ENCODE peak calls at places on chromosome 19, in six cellular contexts. K, W, X, T, B and M are unnamed samples.

GRCh38 chr19:49133621-49134454 is 14.5 kb downstream of the PPFIA3 start:
- DNase-seq in K (no peak), W (no peak), X (peak; percentile 81), T (no peak), B (no peak), M (no peak)

GRCh38 chr19:11560404-11560988 is 1.5 kb upstream of the ELOF1 start:
- DNase-seq in K (no peak), W (peak; percentile 83), X (peak; percentile 96), T (no peak), B (peak; percentile 80), M (peak; percentile 46)

GRCh38 chr19:48859711-48860572 is 8.5 kb downstream of the PLEKHA4 start:
- DNase-seq in K (peak; percentile 78), W (no peak), X (peak; percentile 99), T (no peak), B (no peak), M (no peak)

GRCh38 chr19:12779162-12779993 is 4.0 kb upstream of the HOOK2 start:
- DNase-seq in K (no peak), W (no peak), X (peak; percentile 79), T (no peak), B (peak; percentile 61), M (no peak)

GRCh38 chr19:34193439-34193838 is 21.1 kb downstream of the LSM14A start:
- DNase-seq in K (no peak), W (no peak), X (no peak), T (no peak), B (no peak), M (no peak)

GRCh38 chr19:4749870-4750269 is 26.2 kb upstream of the DPP9 start:
- DNase-seq in K (no peak), W (no peak), X (no peak), T (no peak), B (no peak), M (no peak)

GRCh38 chr19:51188227-51188559 is 36.7 kb upstream of the CD33 start:
- DNase-seq in K (no peak), W (no peak), X (no peak), T (no peak), B (no peak), M (no peak)

GRCh38 chr19:5149930-5150329 is 181.0 kb downstream of the KDM4B start:
- DNase-seq in K (no peak), W (no peak), X (no peak), T (no peak), B (no peak), M (no peak)

GRCh38 chr19:11798391-11799296 is at the start of gene ZNF491:
- DNase-seq in K (peak; percentile 90), W (no peak), X (peak; percentile 79), T (peak; percentile 75), B (peak; percentile 87), M (peak; percentile 95)

GRCh38 chr19:7682175-7682855 is 1.7 kb downstream of the TRAPPC5 start:
- DNase-seq in K (no peak), W (no peak), X (no peak), T (no peak), B (no peak), M (no peak)

DNA sequence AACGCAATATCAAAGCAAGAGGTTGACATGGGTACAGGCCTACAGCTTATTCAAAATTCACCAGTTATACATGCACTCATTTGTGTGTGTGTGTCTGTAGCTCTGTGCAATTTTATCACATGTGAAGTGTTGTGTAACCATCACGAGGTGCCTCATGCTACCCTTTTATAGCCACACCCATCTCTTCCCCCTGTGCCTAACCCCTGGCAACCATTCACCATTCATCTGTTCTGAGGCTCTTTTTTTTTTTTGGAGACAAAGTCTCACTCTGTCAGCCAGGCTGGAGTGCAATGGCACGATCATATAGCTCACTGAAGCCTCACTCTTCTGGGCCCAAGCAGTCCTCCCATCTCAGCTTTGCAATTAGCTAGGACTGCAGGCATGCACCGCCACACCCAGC is 78.4 kb downstream of the DPF1 start:
- DNase-seq in K (no peak), W (no peak), X (no peak), T (no peak), B (no peak), M (no peak)
- TF ChIP-seq TAF1 in K (no peak), W (no peak), X (no peak), T (no peak), B (no peak), M (no peak)

GRCh38 chr19:45667620-45668341 is at the start of gene GIPR:
- DNase-seq in K (no peak), W (no peak), X (peak; percentile 91), T (no peak), B (peak; percentile 44), M (peak; percentile 74)
- TF ChIP-seq POLR2A in K (no peak), W (peak; percentile 76), X (peak; percentile 87), T (no peak), B (peak; percentile 21), M (no peak)

DNA sequence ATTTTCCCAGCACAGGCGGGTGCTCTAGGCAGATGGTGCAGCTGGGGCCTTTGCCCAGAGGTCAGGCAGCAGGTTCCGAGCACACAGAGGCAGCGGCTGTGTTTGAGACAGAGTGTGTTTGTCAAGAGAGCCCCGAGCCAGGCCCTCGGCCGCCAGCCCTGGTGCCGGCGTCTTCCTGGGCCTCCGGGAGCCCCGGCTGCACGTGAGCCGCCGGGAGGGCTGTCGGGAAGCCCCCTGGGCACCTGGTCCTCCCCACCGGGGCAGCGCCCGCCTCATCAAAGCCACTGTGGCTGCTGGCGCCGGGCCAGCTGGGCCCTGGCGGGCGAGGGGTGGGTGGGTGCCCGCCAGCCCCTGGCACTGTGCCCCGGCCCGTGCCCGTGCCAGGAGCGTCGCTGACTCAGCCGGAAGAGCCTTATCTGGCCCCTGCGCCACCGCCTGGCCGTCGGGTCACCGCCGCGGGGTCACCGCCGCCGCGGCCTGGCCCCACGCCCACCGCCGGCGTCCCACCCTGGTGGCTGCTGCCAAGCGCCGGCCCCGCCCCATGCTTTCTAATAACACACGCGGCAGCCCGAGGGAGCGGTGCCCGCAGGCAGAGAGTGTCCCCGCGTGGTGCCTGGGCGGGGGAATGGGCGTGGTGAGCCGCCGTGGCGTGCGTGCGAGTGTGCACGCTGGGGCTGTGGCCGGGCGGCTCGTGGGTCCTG is 14.9 kb downstream of the ARID3A start:
- DNase-seq in K (no peak), W (no peak), X (no peak), T (no peak), B (no peak), M (no peak)
- TF ChIP-seq TAF1 in K (no peak), W (no peak), X (no peak), T (no peak), B (no peak), M (no peak)

DNA sequence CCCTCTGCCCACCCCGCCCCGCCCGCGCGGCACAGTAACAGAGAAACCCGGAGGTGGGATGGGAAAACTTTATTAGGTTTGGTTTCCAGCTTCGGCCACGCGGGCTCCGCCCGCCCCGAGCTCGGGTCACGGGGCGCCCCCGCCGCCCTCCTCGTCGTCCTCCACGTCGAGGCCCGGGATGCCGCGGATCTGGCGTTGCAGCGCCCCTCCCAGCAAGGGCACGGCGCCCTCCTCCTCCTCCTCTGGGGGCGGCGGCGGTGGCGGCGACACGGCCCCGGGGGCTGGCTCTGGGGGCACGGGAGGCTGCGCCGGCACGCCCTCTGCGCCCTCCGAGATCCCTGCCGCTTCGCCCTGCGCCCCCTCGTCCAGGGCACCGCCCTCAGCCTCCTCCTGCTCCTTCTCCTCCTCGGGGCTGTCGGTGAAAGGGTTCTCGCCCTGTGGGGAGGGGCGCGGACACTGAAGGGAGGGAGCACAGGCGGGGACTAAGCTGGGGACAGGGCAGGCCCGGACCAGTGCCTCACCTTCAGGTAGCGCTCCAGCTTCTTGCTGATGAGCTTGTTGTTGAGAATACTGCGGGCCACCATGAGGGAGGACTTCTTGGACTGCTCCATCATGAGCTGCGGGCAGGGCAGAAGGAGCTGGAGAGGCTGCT is 535 bp upstream of the AKAP8 start:
- DNase-seq in K (no peak), W (no peak), X (peak; percentile 84), T (peak; percentile 68), B (peak; percentile 48), M (no peak)
- TF ChIP-seq POLR2A in K (no peak), W (no peak), X (no peak), T (no peak), B (no peak), M (no peak)

GRCh38 chr19:52665529-52665928 is 27.4 kb upstream of the ZNF83 start:
- DNase-seq in K (no peak), W (no peak), X (peak; percentile 81), T (no peak), B (no peak), M (no peak)
- TF ChIP-seq TAF1 in K (no peak), W (no peak), X (no peak), T (no peak), B (no peak), M (no peak)

GRCh38 chr19:44738603-44739585 is 9.6 kb upstream of the BCL3 start:
- DNase-seq in K (no peak), W (no peak), X (no peak), T (no peak), B (peak; percentile 62), M (no peak)

GRCh38 chr19:44741258-44741731 is 7.2 kb upstream of the BCL3 start:
- DNase-seq in K (no peak), W (no peak), X (no peak), T (no peak), B (no peak), M (no peak)

GRCh38 chr19:44745386-44745831 is 3.1 kb upstream of the BCL3 start:
- DNase-seq in K (no peak), W (no peak), X (peak; percentile 51), T (no peak), B (no peak), M (no peak)

GRCh38 chr19:44740351-44740824 is 8.1 kb upstream of the BCL3 start:
- DNase-seq in K (no peak), W (no peak), X (peak; percentile 56), T (no peak), B (peak; percentile 83), M (no peak)

DNA sequence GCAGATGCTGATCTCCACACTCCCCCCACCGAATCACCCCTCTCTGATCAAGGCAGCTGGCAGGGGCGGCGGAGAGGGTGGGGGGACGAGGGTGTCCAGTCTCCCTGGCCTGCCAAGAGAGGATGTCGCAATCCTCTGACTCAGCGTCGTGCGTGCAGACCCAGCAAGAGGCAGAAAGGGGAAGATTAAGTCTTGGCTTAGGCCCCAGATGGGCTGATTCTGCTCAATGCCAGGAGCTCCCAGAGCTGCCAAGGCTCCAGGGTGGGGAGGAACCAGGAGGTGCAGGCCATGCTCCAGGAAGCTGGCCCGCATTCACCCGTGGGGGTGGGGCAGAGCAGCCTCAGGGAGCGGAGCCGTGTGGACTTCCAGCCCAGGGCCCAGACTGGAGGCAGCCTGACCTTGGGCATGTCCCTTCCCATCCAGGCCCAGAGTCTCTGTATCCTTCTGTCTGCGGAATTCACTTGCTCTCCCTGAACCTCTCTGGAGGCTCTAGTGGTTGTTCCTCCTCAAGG is 6.6 kb upstream of the BCL3 start:
- DNase-seq in K (no peak), W (no peak), X (peak; percentile 90), T (no peak), B (peak; percentile 78), M (no peak)
- TF ChIP-seq POLR2A in K (no peak), W (no peak), X (no peak), T (no peak), B (peak; percentile 28), M (no peak)

GRCh38 chr19:28009696-28010095 is 1203.3 kb downstream of the UQCRFS1 start:
- DNase-seq in K (no peak), W (no peak), X (no peak), T (no peak), B (no peak), M (no peak)
- TF ChIP-seq TAF1 in K (no peak), W (no peak), X (no peak), T (no peak), B (no peak), M (no peak)

DNA sequence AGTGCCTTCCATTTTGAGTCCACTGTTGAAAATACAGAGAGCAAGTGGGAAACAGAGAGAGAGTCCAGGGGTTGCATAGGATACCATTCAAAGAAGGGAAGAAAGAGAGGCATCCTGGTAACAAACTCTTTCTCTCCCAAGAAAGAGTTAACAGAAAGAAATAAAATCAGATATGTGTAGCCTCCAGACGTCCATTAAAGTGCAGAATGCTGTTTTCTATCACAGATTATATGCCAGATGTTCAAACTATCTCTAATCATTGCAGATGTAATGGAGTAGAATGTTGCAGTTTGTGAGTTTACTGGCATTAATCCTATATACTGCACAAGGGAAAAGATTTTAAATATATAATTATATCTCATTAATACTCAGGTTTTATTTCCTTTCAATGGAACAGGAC is 369.4 kb downstream of the ZNF536 start:
- DNase-seq in K (no peak), W (no peak), X (no peak), T (no peak), B (no peak), M (no peak)
- TF ChIP-seq POLR2A in K (no peak), W (no peak), X (no peak), T (no peak), B (no peak), M (no peak)